ENCODE peak calls at places on chromosomes 6 and 20, in four cellular contexts. B is SK-N-SH, N is GM12878, M is K562. R is an unnamed sample.

GRCh38 chr20:21291026-21291425 is 12.1 kb upstream of the XRN2 start:
- DNase-seq in B (no peak), N (no peak), M (no peak), R (no peak)

GRCh38 chr6:72552938-72553337 is 68.9 kb upstream of the KCNQ5 start:
- DNase-seq in B (no peak), N (no peak), M (no peak), R (no peak)

GRCh38 chr6:13228264-13229204 is 99.8 kb downstream of the TBC1D7 start:
- DNase-seq in B (no peak), N (no peak), M (no peak), R (no peak)

GRCh38 chr20:40452758-40453157 is 236.3 kb downstream of the MAFB start:
- DNase-seq in B (no peak), N (no peak), M (no peak), R (no peak)

GRCh38 chr20:57698191-57698866 is 11.5 kb downstream of the PMEPA1 start:
- DNase-seq in B (peak), N (no peak), M (no peak), R (no peak)

GRCh38 chr20:8812818-8813217 is 256.1 kb upstream of the PLCB4 start:
- DNase-seq in B (no peak), N (no peak), M (no peak), R (peak)

GRCh38 chr20:52379723-52380336 is 188.3 kb upstream of the ZFP64 start:
- DNase-seq in B (peak), N (no peak), M (peak), R (peak)

GRCh38 chr6:47932575-47932974 is 150.7 kb downstream of the OPN5 start:
- DNase-seq in B (no peak), N (no peak), M (no peak), R (no peak)

GRCh38 chr20:35368616-35369423 is 43.0 kb downstream of the UQCC1 start:
- DNase-seq in B (no peak), N (no peak), M (no peak), R (no peak)

DNA sequence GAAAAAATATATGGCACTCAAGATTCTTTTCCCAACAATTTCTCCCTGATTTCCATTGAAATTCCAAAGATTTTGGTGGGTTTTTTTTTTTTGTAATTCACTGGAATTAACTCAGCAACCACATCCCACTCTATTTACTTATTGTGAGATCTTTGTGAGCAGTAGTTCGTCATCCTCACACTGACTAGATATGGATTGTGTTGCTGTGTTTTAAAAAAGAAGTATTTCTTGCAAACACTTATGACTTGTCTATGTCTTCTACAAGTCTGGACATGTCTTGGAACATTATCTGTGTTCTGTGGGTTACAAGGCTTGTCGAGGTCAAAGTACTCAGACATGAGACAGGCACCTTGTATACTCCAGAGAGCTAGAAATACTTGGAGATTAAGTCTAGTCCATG is 7.3 kb upstream of the TENT5A start:
- DNase-seq in B (no peak), N (no peak), M (no peak), R (no peak)
- TF ChIP-seq NRF1 in B (no peak), N (no peak), M (no peak), R (no peak)

DNA sequence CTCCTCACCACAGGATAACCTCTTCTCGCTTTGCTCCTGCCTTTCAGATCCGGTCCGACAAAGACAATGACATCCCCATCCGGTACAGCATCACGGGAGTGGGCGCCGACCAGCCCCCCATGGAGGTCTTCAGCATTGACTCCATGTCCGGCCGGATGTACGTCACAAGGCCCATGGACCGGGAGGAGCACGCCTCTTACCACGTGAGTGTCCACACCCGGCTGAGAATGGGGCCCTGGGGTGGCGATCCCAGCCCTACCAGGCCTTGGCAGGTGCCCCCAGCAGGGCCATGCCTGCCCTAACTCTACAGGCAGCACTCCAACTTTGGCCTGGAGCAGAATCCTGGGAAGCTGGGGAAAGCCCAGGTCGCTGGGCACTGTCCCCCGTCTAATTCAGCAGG is 221.1 kb downstream of the TAF4 start:
- DNase-seq in B (no peak), N (no peak), M (no peak), R (no peak)
- TF ChIP-seq NRF1 in B (no peak), N (no peak), M (no peak), R (no peak)

GRCh38 chr20:46304852-46305251 is 3.4 kb downstream of the CDH22 start:
- DNase-seq in B (no peak), N (no peak), M (no peak), R (no peak)
- TF ChIP-seq NRF1 in B (no peak), N (no peak), M (no peak), R (no peak)

DNA sequence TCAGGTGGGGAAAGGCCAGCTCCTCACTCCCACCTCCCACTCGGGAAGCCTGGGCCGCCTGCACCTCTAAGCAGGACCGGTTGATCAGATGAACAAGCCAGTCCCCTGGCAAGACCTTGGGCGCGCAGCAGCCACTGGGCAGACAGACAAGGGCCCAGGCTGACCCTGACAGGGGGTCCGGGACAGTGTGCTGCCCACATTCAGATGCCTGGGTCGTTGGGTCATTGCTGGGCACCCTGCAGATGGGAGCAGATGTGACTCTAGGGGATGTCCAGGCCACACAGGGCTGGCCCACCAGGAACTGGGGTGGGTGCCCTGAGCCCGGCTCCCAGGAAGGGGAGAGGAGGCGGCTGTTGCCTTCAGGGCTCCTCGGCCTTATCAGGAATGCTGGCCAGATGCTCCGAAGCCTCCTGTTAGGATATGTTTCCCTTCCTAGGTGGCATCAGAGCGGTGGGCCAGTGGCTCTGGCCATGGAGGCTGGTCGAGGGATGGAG is 17.3 kb upstream of the FRMD1 start:
- DNase-seq in B (peak), N (no peak), M (no peak), R (no peak)
- TF ChIP-seq NRF1 in B (no peak), N (no peak), M (no peak), R (no peak)